ENCODE peak calls at places on chromosomes 13 and 19, in eight cellular contexts. Z, I, W, T, S, P, R and O are unnamed samples.

GRCh38 chr19:41218615-41219507 is at the start of gene AXL:
- DNase-seq in R (peak), W (peak), S (peak), Z (peak), P (peak), I (peak), T (peak), O (peak)

GRCh38 chr19:38035515-38036495 is 128.8 kb downstream of the SIPA1L3 start:
- DNase-seq in S (no peak), R (no peak), W (peak), I (peak), T (peak), P (no peak), Z (no peak), O (peak)

GRCh38 chr13:87089391-87089790 is 581.8 kb upstream of the SLITRK5 start:
- DNase-seq in W (no peak), P (no peak), S (no peak), I (peak), Z (no peak), T (no peak), R (no peak), O (no peak)

GRCh38 chr19:44575116-44575700 is 38.2 kb upstream of the IGSF23 start:
- DNase-seq in R (no peak), S (no peak), W (no peak), Z (no peak), I (no peak), P (no peak), T (no peak), O (no peak)

GRCh38 chr13:62305758-62306157 is 890.1 kb upstream of the PCDH20 start:
- DNase-seq in W (no peak), T (no peak), P (no peak), I (no peak), S (no peak), Z (no peak), R (no peak), O (no peak)

GRCh38 chr13:97307882-97308624 is 85.9 kb downstream of the MBNL2 start:
- DNase-seq in R (peak), T (no peak), W (no peak), P (peak), Z (peak), S (no peak), I (peak), O (no peak)

GRCh38 chr13:80314711-80315505 is 26.0 kb downstream of the SPRY2 start:
- DNase-seq in Z (no peak), R (no peak), T (no peak), I (no peak), S (no peak), P (no peak), W (no peak), O (no peak)

GRCh38 chr19:543912-544608 is at the start of gene GZMM:
- DNase-seq in I (no peak), W (no peak), R (no peak), P (no peak), T (peak), Z (no peak), S (no peak), O (no peak)

GRCh38 chr13:47933688-47934011 is 67.4 kb downstream of the SUCLA2 start:
- DNase-seq in W (no peak), S (no peak), R (no peak), Z (no peak), T (no peak), P (no peak), I (peak), O (no peak)

GRCh38 chr13:79533781-79534400 is 52.9 kb downstream of the NDFIP2 start:
- DNase-seq in I (no peak), S (no peak), Z (no peak), W (no peak), T (no peak), R (no peak), P (no peak), O (no peak)

GRCh38 chr13:49502954-49503353 is 7.2 kb downstream of the PHF11 start:
- DNase-seq in T (no peak), W (no peak), R (no peak), P (no peak), S (no peak), Z (no peak), I (no peak), O (no peak)

GRCh38 chr19:10141479-10141878 is 21.8 kb upstream of the EIF3G start:
- DNase-seq in T (no peak), I (no peak), Z (no peak), S (no peak), R (no peak), P (no peak), W (no peak), O (no peak)

GRCh38 chr19:10145031-10145430 is 25.3 kb upstream of the EIF3G start:
- DNase-seq in T (no peak), P (no peak), Z (no peak), R (no peak), I (no peak), W (no peak), S (no peak), O (no peak)

GRCh38 chr19:10141973-10142372 is 22.3 kb upstream of the EIF3G start:
- DNase-seq in R (no peak), Z (no peak), S (no peak), I (no peak), T (no peak), P (no peak), W (no peak), O (no peak)

GRCh38 chr19:10142701-10143375 is 23.1 kb upstream of the EIF3G start:
- DNase-seq in R (no peak), P (no peak), W (no peak), T (no peak), S (no peak), I (no peak), Z (no peak), O (no peak)

GRCh38 chr19:10143700-10144099 is 24.0 kb upstream of the EIF3G start:
- DNase-seq in I (no peak), W (no peak), Z (no peak), R (no peak), T (no peak), P (no peak), S (no peak), O (no peak)
- H3K27ac ChIP-seq in I (no peak), W (no peak), Z (no peak), R (no peak), T (peak), P (no peak), S (no peak), O (no peak)

GRCh38 chr19:49871349-49871985 is 4.1 kb upstream of the PNKP start:
- DNase-seq in I (no peak), S (no peak), Z (no peak), R (no peak), W (no peak), T (peak), P (no peak), O (no peak)
- H3K27ac ChIP-seq in I (no peak), S (no peak), Z (no peak), R (no peak), W (no peak), T (no peak), P (peak), O (no peak)

DNA sequence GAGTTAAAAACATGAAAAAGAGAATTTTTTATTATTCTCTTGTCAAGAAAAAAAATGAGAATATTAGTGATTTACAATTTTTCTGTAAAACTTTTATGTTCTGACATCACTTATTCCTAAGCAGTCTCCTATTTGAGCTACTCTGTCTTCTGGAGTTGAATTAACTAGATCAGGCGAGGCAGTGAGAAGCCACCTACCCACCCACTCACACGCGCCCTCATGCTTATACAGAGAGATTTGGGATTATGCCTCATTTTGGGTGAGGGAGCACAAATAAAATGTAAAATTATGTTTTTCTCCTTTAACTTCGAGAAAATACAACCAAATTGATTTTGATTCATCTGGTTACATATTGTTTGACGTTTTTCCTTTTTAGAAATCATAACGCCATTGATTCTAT is 424.5 kb downstream of the ITGBL1 start:
- DNase-seq in W (no peak), Z (no peak), P (no peak), T (no peak), S (no peak), R (no peak), I (no peak), O (no peak)
- H3K27ac ChIP-seq in W (no peak), Z (no peak), P (no peak), T (no peak), S (no peak), R (no peak), I (no peak), O (no peak)

GRCh38 chr19:3981736-3982681 is 3.3 kb downstream of the EEF2 start:
- DNase-seq in T (no peak), P (no peak), Z (peak), S (no peak), W (no peak), R (peak), I (no peak), O (no peak)

GRCh38 chr19:3983542-3983914 is 1.7 kb downstream of the EEF2 start:
- DNase-seq in Z (no peak), P (no peak), T (no peak), S (no peak), R (peak), W (no peak), I (no peak), O (no peak)

GRCh38 chr19:3981373-3981735 is 3.9 kb downstream of the EEF2 start:
- DNase-seq in P (no peak), Z (no peak), R (no peak), S (no peak), T (no peak), I (no peak), W (no peak), O (no peak)

GRCh38 chr19:3983936-3984583 is 1.2 kb downstream of the EEF2 start:
- DNase-seq in Z (peak), W (peak), P (no peak), T (peak), R (peak), S (no peak), I (no peak), O (no peak)

DNA sequence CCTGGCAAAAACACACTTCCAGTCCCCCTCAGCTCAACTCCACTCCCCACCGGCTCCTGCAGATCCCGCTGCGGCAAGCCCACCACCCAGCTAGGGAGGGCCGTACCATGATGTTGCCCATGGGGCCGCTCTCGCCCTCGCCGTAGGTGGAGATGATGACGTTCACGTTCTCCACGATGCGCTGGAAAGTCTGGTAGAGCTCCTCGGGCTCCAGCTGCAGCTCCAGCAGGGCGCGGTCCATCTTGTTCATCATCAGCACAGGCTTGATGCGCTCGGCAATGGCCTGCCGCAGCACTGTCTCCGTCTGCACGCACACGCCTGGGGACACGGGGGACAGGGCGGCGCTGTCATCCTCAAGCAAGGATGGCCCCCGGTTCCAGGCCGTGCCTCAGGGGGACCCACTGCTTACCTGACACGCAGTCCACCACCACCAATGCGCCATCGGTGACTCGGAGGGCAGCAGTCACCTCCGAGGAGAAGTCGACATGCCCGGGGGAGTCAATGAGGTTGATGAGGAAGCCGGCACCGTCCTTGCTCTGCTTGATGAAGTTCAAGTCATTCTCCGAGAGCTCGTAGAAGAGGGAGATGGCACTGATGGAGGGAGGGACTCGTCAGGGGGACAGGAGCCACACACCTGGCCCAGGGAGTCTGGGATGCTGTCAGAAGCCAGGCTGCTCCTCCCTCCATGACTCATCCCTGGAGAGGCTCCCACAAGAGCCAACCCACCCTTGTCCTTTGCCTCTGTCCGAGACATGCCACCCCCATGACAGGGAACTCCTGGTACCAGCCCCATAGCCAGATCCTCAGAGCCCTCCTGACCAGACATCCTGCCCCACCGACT is 2.3 kb downstream of the EEF2 start:
- DNase-seq in S (no peak), Z (peak), I (no peak), T (no peak), R (peak), W (peak), P (no peak), O (no peak)
- H3K27ac ChIP-seq in S (no peak), Z (peak), I (peak), T (no peak), R (peak), W (peak), P (peak), O (no peak)

GRCh38 chr19:54415901-54416621 is 797 bp downstream of the TTYH1 start:
- DNase-seq in S (no peak), Z (no peak), T (no peak), W (no peak), I (no peak), P (no peak), R (no peak), O (no peak)
- H3K27ac ChIP-seq in S (no peak), Z (peak), T (no peak), W (no peak), I (no peak), P (no peak), R (no peak), O (peak)

DNA sequence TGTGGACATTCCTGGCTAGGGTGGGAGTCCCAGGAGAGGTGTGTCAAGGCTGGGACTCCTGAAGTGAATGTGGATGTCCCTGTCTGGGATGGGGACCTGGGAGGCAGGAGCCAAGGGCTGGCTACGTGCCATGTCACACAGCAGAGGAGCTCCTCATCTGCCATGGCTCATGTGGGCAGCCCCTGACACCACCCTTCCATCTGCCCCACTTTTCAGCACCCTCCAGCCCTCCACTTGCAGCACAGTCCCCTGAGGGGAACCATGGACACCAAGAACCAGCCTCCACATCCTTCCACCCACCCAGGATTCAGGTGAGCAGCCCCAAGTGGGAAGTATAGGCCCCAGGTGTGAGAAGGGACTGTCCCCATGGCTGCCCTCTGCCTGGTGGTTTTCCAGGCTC is 1.7 kb downstream of the ZNF446 start:
- DNase-seq in I (no peak), P (no peak), W (no peak), T (peak), Z (no peak), R (no peak), S (no peak), O (no peak)
- H3K27ac ChIP-seq in I (no peak), P (peak), W (peak), T (no peak), Z (no peak), R (no peak), S (peak), O (no peak)

DNA sequence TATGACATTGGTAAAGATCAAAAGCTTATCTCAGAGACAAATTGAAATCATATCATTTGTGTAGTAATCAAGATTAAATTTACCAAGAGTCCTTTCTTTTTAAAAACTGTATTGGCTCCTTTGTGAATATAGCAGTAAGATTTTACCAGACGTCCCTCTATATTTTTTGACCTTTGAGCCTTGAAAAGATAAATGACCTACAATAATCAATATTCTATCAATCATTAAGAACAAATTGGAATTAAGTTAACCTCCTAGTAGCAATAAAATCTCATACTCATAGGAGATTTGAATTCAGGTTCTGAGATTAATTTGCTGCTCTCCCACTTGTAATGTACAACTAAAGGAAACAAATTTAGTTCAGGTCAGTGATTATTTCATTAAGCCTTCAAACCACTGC is 78.3 kb downstream of the FGF14 start:
- DNase-seq in S (no peak), Z (no peak), R (no peak), I (no peak), T (no peak), P (no peak), W (no peak), O (no peak)
- H3K27ac ChIP-seq in S (no peak), Z (no peak), R (no peak), I (no peak), T (no peak), P (no peak), W (no peak), O (no peak)